ENCODE peak calls at places on chromosomes 2 and 18, in seven cellular contexts. B is CD4-positive, alpha-beta T cell; Z is left ventricle myocardium inferior; K is GM23338; X is SK-N-DZ; C is M059J; R is hypothalamus. U is an unnamed sample.

GRCh38 chr2:239049421-239050251 is 201.8 kb downstream of the TWIST2 start:
- DNase-seq in X (no peak), B (no peak), C (no peak), R (no peak), Z (no peak), K (no peak), U (no peak)

GRCh38 chr2:9637330-9637729 is 6.5 kb upstream of the YWHAQ start:
- DNase-seq in C (peak), B (no peak), R (no peak), X (no peak), Z (no peak), K (no peak), U (no peak)

GRCh38 chr18:13319629-13320028 is 101.1 kb downstream of the LDLRAD4 start:
- DNase-seq in Z (no peak), R (no peak), X (no peak), K (no peak), B (no peak), C (no peak), U (no peak)

GRCh38 chr18:50135903-50136302 is 59.0 kb downstream of the MYO5B start:
- DNase-seq in B (no peak), X (no peak), C (no peak), Z (no peak), K (no peak), R (no peak), U (no peak)

GRCh38 chr18:21826196-21826595 is 85.6 kb downstream of the MIB1 start:
- DNase-seq in K (no peak), X (no peak), C (peak), R (no peak), B (no peak), Z (no peak), U (no peak)

GRCh38 chr18:45448871-45449270 is 166.4 kb upstream of the SLC14A2 start:
- DNase-seq in C (no peak), Z (no peak), X (no peak), K (no peak), R (no peak), B (no peak), U (no peak)

GRCh38 chr2:2057125-2057721 is 273.9 kb downstream of the MYT1L start:
- DNase-seq in X (peak), K (peak), B (peak), Z (peak), R (no peak), C (peak), U (peak)

GRCh38 chr2:237982039-237982725 is 15.4 kb downstream of the UBE2F start:
- DNase-seq in K (no peak), R (no peak), X (no peak), C (no peak), B (no peak), Z (no peak), U (no peak)

GRCh38 chr2:42092084-42092996 is 44.5 kb downstream of the PKDCC start:
- DNase-seq in Z (no peak), X (no peak), B (no peak), R (no peak), C (no peak), K (peak), U (no peak)

GRCh38 chr18:58949031-58949430 is 84.4 kb downstream of the ZNF532 start:
- DNase-seq in B (no peak), X (no peak), R (no peak), Z (no peak), C (no peak), K (no peak), U (no peak)

GRCh38 chr2:71691747-71692455 is 238.5 kb downstream of the DYSF start:
- DNase-seq in R (no peak), Z (no peak), X (no peak), B (no peak), K (peak), C (no peak), U (no peak)

GRCh38 chr2:162328424-162329157 is 10.1 kb upstream of the IFIH1 start:
- DNase-seq in Z (no peak), X (no peak), B (no peak), K (no peak), C (no peak), R (no peak), U (no peak)

GRCh38 chr2:105764059-105764458 is 19.3 kb downstream of the NCK2 start:
- DNase-seq in K (no peak), X (no peak), R (no peak), Z (no peak), C (no peak), B (no peak), U (no peak)

GRCh38 chr2:9110893-9111569 is 95.6 kb upstream of the ASAP2 start:
- DNase-seq in B (no peak), C (peak), R (no peak), K (peak), X (peak), Z (no peak), U (no peak)

GRCh38 chr2:167681234-167681633 is 566.2 kb downstream of the STK39 start:
- DNase-seq in R (no peak), B (no peak), X (no peak), Z (no peak), C (no peak), K (no peak), U (no peak)

GRCh38 chr18:72672364-72673151 is 128.4 kb upstream of the CBLN2 start:
- DNase-seq in Z (no peak), B (no peak), R (no peak), K (peak), X (peak), C (peak), U (no peak)

GRCh38 chr2:40096360-40096759 is 317.3 kb upstream of the THUMPD2 start:
- DNase-seq in K (no peak), Z (no peak), X (no peak), B (no peak), C (peak), R (no peak), U (no peak)

GRCh38 chr2:103773884-103774283 is 1012.1 kb downstream of the TMEM182 start:
- DNase-seq in X (no peak), B (no peak), K (peak), R (no peak), Z (no peak), C (no peak), U (no peak)

GRCh38 chr2:7203056-7203467 is 285.9 kb downstream of the RNF144A start:
- DNase-seq in X (peak), B (peak), R (peak), Z (no peak), K (peak), C (peak), U (peak)

GRCh38 chr2:27714851-27715291 is 51.2 kb downstream of the SLC4A1AP start:
- DNase-seq in B (no peak), K (peak), Z (no peak), R (no peak), X (no peak), C (no peak), U (no peak)

GRCh38 chr2:170660406-170660805 is 54.7 kb upstream of the SP5 start:
- DNase-seq in X (no peak), B (no peak), Z (no peak), K (no peak), C (no peak), R (no peak), U (no peak)

GRCh38 chr2:40372278-40372580 is 79.7 kb downstream of the SLC8A1 start:
- DNase-seq in Z (no peak), B (no peak), K (no peak), R (no peak), X (no peak), C (peak), U (no peak)

GRCh38 chr2:85702172-85702571 is 8.0 kb downstream of the GNLY start:
- DNase-seq in X (no peak), R (no peak), C (peak), B (no peak), Z (no peak), K (no peak), U (no peak)

U was measured in T-cell.